ENCODE peak calls at places on chromosomes 11 and 22, in five cellular contexts. C is HCT116, E is SK-N-SH, M is H1, L is HepG2. O is an unnamed sample.

GRCh38 chr11:100991541-100991940 is 138.1 kb downstream of the PGR start:
- DNase-seq in C (no peak), E (no peak), M (no peak), L (no peak), O (no peak)

GRCh38 chr11:10564692-10565318 is 3.7 kb downstream of the LYVE1 start:
- DNase-seq in C (no peak), E (no peak), M (no peak), L (no peak), O (no peak)

GRCh38 chr22:38925571-38926041 is 31.8 kb upstream of the APOBEC3A start:
- DNase-seq in C (no peak), E (no peak), M (no peak), L (no peak), O (no peak)

GRCh38 chr11:47010192-47010591 is 73.6 kb downstream of the CSTPP1 start:
- DNase-seq in C (no peak), E (no peak), M (no peak), L (no peak), O (no peak)

GRCh38 chr11:31973175-31973574 is 117.7 kb upstream of the RCN1 start:
- DNase-seq in C (no peak), E (no peak), M (no peak), L (no peak), O (no peak)

GRCh38 chr22:38868286-38868721 is 3.7 kb downstream of the CBX6 start:
- DNase-seq in C (no peak), E (no peak), M (no peak), L (no peak), O (no peak)

GRCh38 chr22:44155115-44155514 is 25.6 kb upstream of the PARVG start:
- DNase-seq in C (no peak), E (no peak), M (no peak), L (no peak), O (no peak)

GRCh38 chr22:39980635-39981034 is 14.1 kb upstream of the FAM83F start:
- DNase-seq in C (no peak), E (no peak), M (no peak), L (no peak), O (no peak)

GRCh38 chr11:64173616-64174355 is 7.9 kb upstream of the MACROD1 start:
- DNase-seq in C (no peak), E (no peak), M (no peak), L (no peak), O (no peak)

GRCh38 chr22:40128989-40129388 is 48.7 kb upstream of the TNRC6B start:
- DNase-seq in C (no peak), E (no peak), M (no peak), L (no peak), O (no peak)

GRCh38 chr11:119315139-119316016 is 1.6 kb downstream of the MCAM start:
- DNase-seq in C (no peak), E (peak), M (peak), L (no peak), O (no peak)

GRCh38 chr11:70509476-70509875 is 111.1 kb downstream of the CTTN start:
- DNase-seq in C (no peak), E (no peak), M (no peak), L (no peak), O (no peak)

GRCh38 chr11:16815047-16815767 is 76.8 kb downstream of the C11orf58 start:
- DNase-seq in C (no peak), E (no peak), M (no peak), L (no peak), O (no peak)

GRCh38 chr11:17347676-17348075 is 3.9 kb upstream of the NCR3LG1 start:
- DNase-seq in C (no peak), E (no peak), M (no peak), L (no peak), O (no peak)

GRCh38 chr11:68045900-68046299 is 7.1 kb downstream of the TCIRG1 start:
- DNase-seq in C (no peak), E (no peak), M (no peak), L (no peak), O (no peak)

GRCh38 chr11:83645561-83645960 is 359.4 kb upstream of the CCDC90B start:
- DNase-seq in C (no peak), E (no peak), M (no peak), L (no peak), O (no peak)

GRCh38 chr11:133821776-133822175 is 23.5 kb downstream of the SPATA19 start:
- DNase-seq in C (peak), E (peak), M (peak), L (peak), O (peak)

GRCh38 chr11:75105462-75105925 is 8.8 kb upstream of the OR2AT4 start:
- DNase-seq in C (peak), E (no peak), M (no peak), L (peak), O (peak)

GRCh38 chr22:17970205-17970708 is 54.1 kb downstream of the MICAL3 start:
- DNase-seq in C (no peak), E (no peak), M (no peak), L (no peak), O (no peak)

GRCh38 chr22:47094861-47095330 is 332.4 kb downstream of the TBC1D22A start:
- DNase-seq in C (no peak), E (no peak), M (no peak), L (no peak), O (no peak)

GRCh38 chr11:62108017-62108750 is 15.6 kb upstream of the INCENP start:
- DNase-seq in C (peak), E (peak), M (no peak), L (peak), O (peak)

GRCh38 chr22:22945195-22945594 is 57.6 kb downstream of the IGLL5 start:
- DNase-seq in C (no peak), E (no peak), M (no peak), L (no peak), O (no peak)

GRCh38 chr11:8233691-8234424 is 29.8 kb downstream of the LMO1 start:
- DNase-seq in C (no peak), E (peak), M (no peak), L (no peak), O (no peak)

GRCh38 chr11:30488304-30488998 is 97.7 kb downstream of the MPPED2 start:
- DNase-seq in C (no peak), E (peak), M (no peak), L (peak), O (no peak)

GRCh38 chr11:57476883-57477506 is 16.7 kb downstream of the RTN4RL2 start:
- DNase-seq in C (no peak), E (no peak), M (peak), L (no peak), O (no peak)

GRCh38 chr11:83156996-83157754 is at the start of gene PCF11:
- DNase-seq in C (no peak), E (no peak), M (peak), L (no peak), O (peak)

GRCh38 chr22:19765477-19766234 is 5.1 kb downstream of the TBX1 start:
- DNase-seq in C (no peak), E (no peak), M (peak), L (no peak), O (no peak)

DNA sequence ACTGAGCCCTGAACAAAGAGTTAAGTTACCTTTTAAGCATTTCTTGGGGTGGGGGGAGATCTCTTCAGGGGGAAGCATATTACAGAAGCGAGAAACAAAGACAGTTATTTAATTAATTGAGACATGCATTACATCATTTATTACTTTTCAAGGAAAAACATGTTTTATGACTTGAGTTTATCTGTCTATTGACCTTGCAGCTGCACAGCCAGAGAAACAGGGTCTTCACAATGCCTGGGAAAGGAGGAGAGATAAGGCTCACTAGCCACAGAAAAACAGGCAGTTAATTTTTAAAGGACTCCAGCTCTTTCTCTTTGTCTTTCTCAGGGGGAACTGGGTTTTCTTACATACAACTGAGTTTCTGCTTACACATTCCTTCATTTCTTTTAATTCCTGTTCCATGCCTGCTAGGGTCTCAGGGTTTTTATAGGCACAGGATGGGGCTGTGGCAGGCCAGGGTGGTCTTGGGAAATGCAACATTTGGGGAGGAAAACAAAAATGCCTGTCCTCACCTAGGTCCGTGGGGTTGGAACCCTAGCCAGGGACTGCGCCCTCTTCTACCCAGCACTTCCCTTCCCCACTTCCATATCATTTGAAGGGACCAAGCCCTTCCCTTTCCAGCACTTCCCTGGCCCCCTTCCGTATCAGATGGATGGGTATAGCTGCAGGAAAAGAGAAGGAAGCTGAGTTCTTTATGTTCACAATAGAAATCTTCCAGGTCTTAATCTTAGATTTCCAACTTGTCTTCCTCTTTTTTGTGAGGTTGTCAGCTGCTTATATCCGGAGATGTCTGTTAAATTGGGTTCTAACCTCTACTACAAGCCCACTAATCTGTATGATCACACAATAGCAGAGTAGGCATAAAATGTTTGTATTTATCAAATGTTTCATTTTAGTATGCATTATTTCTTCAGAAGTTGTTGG is 38.3 kb downstream of the BIRC2 start:
- DNase-seq in C (no peak), E (no peak), M (no peak), L (no peak), O (no peak)
- TF ChIP-seq YY1 in C (no peak), E (no peak), M (no peak), L (no peak), O (no peak)

DNA sequence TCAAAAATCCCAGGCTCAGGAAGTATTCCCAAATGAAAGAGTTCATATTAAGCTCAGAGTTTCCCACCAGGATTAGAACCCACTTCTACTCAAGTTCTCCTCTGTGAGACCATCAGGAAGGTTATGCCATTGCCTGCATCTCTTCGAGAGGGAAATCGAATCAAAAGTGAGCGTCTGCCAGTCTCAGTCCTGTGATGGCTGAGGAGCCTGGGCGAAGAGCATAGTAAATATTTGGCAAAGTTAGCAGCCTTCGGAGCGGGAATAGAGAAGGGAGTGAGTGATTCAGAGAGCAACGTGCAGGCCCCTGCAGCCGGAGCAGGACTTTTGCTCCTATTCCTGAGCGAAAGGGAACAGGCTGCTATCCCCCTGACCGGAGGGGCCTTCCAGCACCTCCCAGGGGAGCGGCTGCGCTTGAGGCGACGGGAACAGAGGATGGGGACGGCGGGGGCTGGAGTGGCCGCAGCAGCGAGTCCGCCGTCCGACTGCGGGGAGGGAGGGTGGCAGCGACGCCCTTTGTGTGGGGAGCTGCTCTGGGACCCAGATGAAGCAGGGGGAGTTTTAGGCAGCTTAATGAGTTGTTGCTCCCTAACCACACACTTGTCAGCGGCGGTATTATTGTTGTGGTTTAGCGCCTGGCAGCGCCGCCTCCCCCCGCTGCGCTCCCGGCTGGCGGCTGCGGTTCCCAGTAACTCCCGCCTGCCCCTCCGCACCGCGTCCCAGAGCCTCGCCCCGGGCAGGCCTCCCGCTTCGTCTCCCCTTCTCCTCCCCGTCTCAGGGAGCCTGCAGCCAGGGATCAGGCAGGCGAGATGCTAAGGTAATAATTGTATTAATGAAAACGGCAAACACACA is 21.7 kb upstream of the NRGN start:
- DNase-seq in C (no peak), E (peak), M (peak), L (peak), O (no peak)
- H3K9ac ChIP-seq in C (no peak), E (no peak), M (no peak), L (no peak), O (peak)

GRCh38 chr11:120431633-120432032 is 79.9 kb upstream of the GRIK4 start:
- DNase-seq in C (peak), E (peak), M (no peak), L (peak), O (no peak)

GRCh38 chr11:120432056-120433018 is 79.2 kb upstream of the GRIK4 start:
- DNase-seq in C (peak), E (no peak), M (no peak), L (peak), O (no peak)
- H3K4me3 ChIP-seq in C (peak), E (peak), M (no peak), L (no peak), O (no peak)

DNA sequence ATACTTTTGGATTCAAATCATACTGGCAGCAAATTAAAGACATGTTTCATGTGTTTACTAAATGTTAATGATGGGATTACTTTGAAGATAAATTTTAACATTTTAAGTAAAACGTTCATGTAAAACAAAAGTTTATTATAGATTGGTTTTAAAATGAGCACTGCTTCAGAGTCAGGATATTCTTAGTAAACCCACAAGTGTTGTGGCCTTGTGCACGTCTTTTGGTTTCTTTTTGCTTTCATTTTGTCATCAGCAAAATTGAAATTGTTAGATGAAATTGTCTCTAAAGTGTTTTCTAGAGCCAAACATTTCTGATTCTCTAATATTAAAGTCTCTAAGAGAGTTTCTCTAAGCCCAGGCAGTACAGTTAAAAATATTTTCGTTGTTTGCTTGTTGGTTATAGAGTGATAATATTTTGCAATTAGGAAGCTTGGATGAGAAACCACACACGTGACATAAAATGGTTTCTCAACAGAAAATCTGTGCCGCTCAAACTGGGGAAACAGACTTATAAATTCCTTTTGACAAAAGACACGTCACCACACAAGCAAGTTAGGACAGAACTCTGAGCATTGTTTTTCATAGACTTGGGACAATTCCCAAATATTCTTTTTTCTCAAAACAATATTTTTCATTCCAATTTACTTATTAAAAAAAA is 164.4 kb downstream of the TEAD1 start:
- DNase-seq in C (no peak), E (no peak), M (no peak), L (no peak), O (no peak)
- TF ChIP-seq YY1 in C (no peak), E (no peak), M (no peak), L (no peak), O (no peak)

GRCh38 chr11:110294509-110294908 is 1.9 kb downstream of the RDX start:
- DNase-seq in C (no peak), E (no peak), M (no peak), L (no peak), O (no peak)
- H3K9ac ChIP-seq in C (peak), E (peak), M (no peak), L (peak), O (peak)

GRCh38 chr11:66080055-66080817 is 10.2 kb downstream of the PACS1 start:
- DNase-seq in C (peak), E (no peak), M (no peak), L (peak), O (no peak)

GRCh38 chr11:66081505-66081904 is 11.4 kb downstream of the PACS1 start:
- DNase-seq in C (no peak), E (no peak), M (no peak), L (no peak), O (no peak)

GRCh38 chr11:66087148-66087908 is 17.3 kb downstream of the PACS1 start:
- DNase-seq in C (no peak), E (no peak), M (no peak), L (no peak), O (no peak)

GRCh38 chr11:66085071-66085470 is 15.0 kb downstream of the PACS1 start:
- DNase-seq in C (no peak), E (no peak), M (no peak), L (no peak), O (no peak)

GRCh38 chr11:66082936-66083698 is 13.0 kb downstream of the PACS1 start:
- DNase-seq in C (no peak), E (peak), M (no peak), L (peak), O (no peak)
- H3K4me3 ChIP-seq in C (no peak), E (no peak), M (no peak), L (no peak), O (no peak)

GRCh38 chr22:50203288-50203687 is 2.5 kb downstream of the SELENOO start:
- DNase-seq in C (no peak), E (no peak), M (no peak), L (no peak), O (no peak)
- TF ChIP-seq YY1 in C (no peak), E (no peak), M (no peak), L (no peak), O (no peak)

GRCh38 chr11:67023957-67024353 is 1.0 kb downstream of the SYT12 start:
- DNase-seq in C (no peak), E (no peak), M (no peak), L (no peak), O (no peak)
- H3K9ac ChIP-seq in C (no peak), E (no peak), M (no peak), L (no peak), O (peak)

GRCh38 chr22:35970601-35971417 is 57.8 kb downstream of the RBFOX2 start:
- DNase-seq in C (no peak), E (no peak), M (no peak), L (no peak), O (no peak)
- H3K4me3 ChIP-seq in C (no peak), E (peak), M (no peak), L (no peak), O (no peak)

GRCh38 chr22:27512283-27512761 is 289.2 kb downstream of the MN1 start:
- DNase-seq in C (no peak), E (no peak), M (no peak), L (no peak), O (no peak)
- TF ChIP-seq YY1 in C (no peak), E (no peak), M (no peak), L (no peak), O (no peak)

O was measured in NT2/D1.